ENCODE peak calls at places on chromosomes 6 and 20, in six cellular contexts. F, A, L, Q, Z and Y are unnamed samples.

GRCh38 chr20:58907481-58908137 is 55.1 kb downstream of the GNAS start:
- DNase-seq in F (peak; percentile 88), A (no peak), L (peak; percentile 97), Q (peak; percentile 94), Z (peak; percentile 36), Y (peak; percentile 92)

GRCh38 chr20:33649201-33649631 is 12.9 kb upstream of the C20orf144 start:
- DNase-seq in F (peak; percentile 78), A (no peak), L (no peak), Q (no peak), Z (no peak), Y (peak; percentile 36)

GRCh38 chr6:137637161-137637560 is 143.0 kb upstream of the OLIG3 start:
- DNase-seq in F (no peak), A (no peak), L (peak; percentile 17), Q (peak; percentile 63), Z (no peak), Y (no peak)

GRCh38 chr6:89830385-89830809 is 717 bp downstream of the CASP8AP2 start:
- DNase-seq in F (no peak), A (no peak), L (peak; percentile 18), Q (no peak), Z (no peak), Y (no peak)

GRCh38 chr20:2135018-2135417 is 33.4 kb downstream of the STK35 start:
- DNase-seq in F (no peak), A (no peak), L (no peak), Q (no peak), Z (no peak), Y (no peak)

GRCh38 chr6:159013229-159013628 is 13.2 kb upstream of the RSPH3 start:
- DNase-seq in F (no peak), A (no peak), L (peak; percentile 32), Q (no peak), Z (no peak), Y (no peak)

GRCh38 chr6:33171889-33172203 is 20.4 kb downstream of the COL11A2 start:
- DNase-seq in F (no peak), A (no peak), L (no peak), Q (no peak), Z (no peak), Y (no peak)

GRCh38 chr6:89928604-89929003 is 34.3 kb downstream of the GJA10 start:
- DNase-seq in F (no peak), A (no peak), L (no peak), Q (no peak), Z (no peak), Y (no peak)

GRCh38 chr6:42451595-42452170 is at the start of gene TRERF1:
- DNase-seq in F (peak; percentile 56), A (peak; percentile 33), L (peak; percentile 81), Q (peak; percentile 87), Z (peak; percentile 38), Y (peak; percentile 58)

GRCh38 chr6:37741757-37742400 is 44.2 kb upstream of the MDGA1 start:
- DNase-seq in F (no peak), A (peak; percentile 59), L (no peak), Q (no peak), Z (no peak), Y (no peak)

GRCh38 chr6:17098538-17098937 is 3.3 kb upstream of the STMND1 start:
- DNase-seq in F (no peak), A (no peak), L (no peak), Q (no peak), Z (no peak), Y (no peak)

GRCh38 chr6:112881027-112881426 is 533.9 kb downstream of the RFPL4B start:
- DNase-seq in F (no peak), A (no peak), L (no peak), Q (no peak), Z (no peak), Y (no peak)

GRCh38 chr6:9295641-9296040 is 860.3 kb upstream of the SLC35B3 start:
- DNase-seq in F (no peak), A (no peak), L (no peak), Q (no peak), Z (no peak), Y (no peak)

GRCh38 chr20:6034134-6034969 is 19.5 kb downstream of the LRRN4 start:
- DNase-seq in F (no peak), A (no peak), L (peak; percentile 56), Q (no peak), Z (no peak), Y (no peak)

GRCh38 chr6:32840604-32841246 is 2.2 kb upstream of the TAP2 start:
- DNase-seq in F (no peak), A (no peak), L (no peak), Q (no peak), Z (no peak), Y (no peak)

GRCh38 chr6:22873531-22874136 is 304.3 kb downstream of the HDGFL1 start:
- DNase-seq in F (no peak), A (no peak), L (no peak), Q (no peak), Z (no peak), Y (no peak)